ENCODE peak calls at places on chromosome 13, in ten cellular contexts. P is lower lobe of right lung, W is cardiac muscle cell, A is epithelial cell of esophagus, N is PC-9, O is OCI-LY7, G is AG09309, E is ascending aorta, H is endothelial cell, Z is foreskin fibroblast. S is an unnamed sample.

GRCh38 chr13:80572867-80573266 is 231.9 kb upstream of the SPRY2 start:
- DNase-seq in W (no peak), A (no peak), O (no peak), N (no peak), P (no peak), H (no peak), Z (no peak), E (no peak), G (no peak), S (no peak)

GRCh38 chr13:109157275-109157674 is 527.9 kb downstream of the MYO16 start:
- DNase-seq in Z (no peak), A (peak), O (no peak), H (no peak), W (no peak), E (no peak), N (peak), G (no peak), P (no peak), S (no peak)

GRCh38 chr13:33617055-33617454 is 200.9 kb upstream of the RFC3 start:
- DNase-seq in O (no peak), N (no peak), A (no peak), W (no peak), E (no peak), H (no peak), P (no peak), G (no peak), Z (no peak), S (no peak)

GRCh38 chr13:27636624-27637288 is 15.1 kb downstream of the POLR1D start:
- DNase-seq in Z (no peak), A (no peak), N (no peak), P (no peak), E (no peak), H (no peak), G (no peak), O (no peak), W (no peak), S (no peak)

GRCh38 chr13:113599396-113599795 is 14.8 kb downstream of the TFDP1 start:
- DNase-seq in H (no peak), G (no peak), Z (no peak), W (no peak), N (no peak), A (no peak), P (peak), O (no peak), E (peak), S (no peak)

GRCh38 chr13:27820524-27821482 is 28.5 kb downstream of the GSX1 start:
- DNase-seq in A (no peak), Z (no peak), W (no peak), H (no peak), O (no peak), P (no peak), G (no peak), N (no peak), E (peak), S (no peak)

GRCh38 chr13:108227651-108228272 is 9.6 kb downstream of the ABHD13 start:
- DNase-seq in G (no peak), O (peak), E (no peak), A (peak), Z (no peak), N (no peak), H (peak), W (peak), P (no peak), S (peak)

GRCh38 chr13:47798906-47799305 is 202.2 kb downstream of the SUCLA2 start:
- DNase-seq in H (no peak), P (no peak), W (peak), A (peak), G (peak), N (no peak), E (no peak), O (no peak), Z (peak), S (no peak)

GRCh38 chr13:24625870-24626419 is 54.3 kb upstream of the ATP12A start:
- DNase-seq in N (no peak), E (no peak), A (no peak), O (peak), P (no peak), Z (no peak), H (no peak), G (no peak), W (no peak), S (no peak)

GRCh38 chr13:40181203-40181845 is 485.1 kb downstream of the FOXO1 start:
- DNase-seq in G (peak), P (no peak), A (peak), E (no peak), N (no peak), W (peak), Z (peak), O (no peak), H (no peak), S (no peak)

GRCh38 chr13:36431204-36432105 is 840 bp upstream of the CCNA1 start:
- DNase-seq in W (no peak), E (no peak), A (peak), O (no peak), G (no peak), N (no peak), Z (no peak), P (peak), H (peak), S (peak)

GRCh38 chr13:47632311-47632710 is 368.8 kb downstream of the SUCLA2 start:
- DNase-seq in H (no peak), G (no peak), N (no peak), O (no peak), W (no peak), E (no peak), A (no peak), P (no peak), Z (no peak), S (no peak)

GRCh38 chr13:113785051-113786010 is 26.3 kb downstream of the TMEM255B start:
- DNase-seq in A (peak), H (no peak), W (peak), E (no peak), Z (peak), O (no peak), P (no peak), N (peak), G (peak), S (no peak)

GRCh38 chr13:80473695-80474094 is 132.8 kb upstream of the SPRY2 start:
- DNase-seq in G (no peak), Z (peak), A (peak), H (no peak), E (no peak), N (peak), P (no peak), W (peak), O (no peak), S (no peak)

GRCh38 chr13:112760931-112761330 is 71.1 kb downstream of the ATP11A start:
- DNase-seq in E (no peak), O (no peak), P (no peak), Z (no peak), H (no peak), N (no peak), A (no peak), G (no peak), W (no peak), S (no peak)

GRCh38 chr13:106617561-106617960 is 49.6 kb upstream of the ARGLU1 start:
- DNase-seq in G (no peak), P (no peak), W (peak), H (no peak), E (no peak), O (no peak), Z (peak), A (peak), N (peak), S (no peak)

GRCh38 chr13:39818953-39819352 is 163.5 kb downstream of the COG6 start:
- DNase-seq in W (peak), O (no peak), N (no peak), G (no peak), H (no peak), E (no peak), Z (no peak), A (no peak), P (no peak), S (no peak)

GRCh38 chr13:20370815-20371421 is 138.8 kb upstream of the GJB6 start:
- DNase-seq in N (peak), W (no peak), E (no peak), G (no peak), P (no peak), A (peak), O (no peak), Z (no peak), H (no peak), S (no peak)

GRCh38 chr13:27721681-27722080 is 70.6 kb upstream of the GSX1 start:
- DNase-seq in A (no peak), N (no peak), Z (no peak), H (no peak), G (no peak), W (no peak), E (no peak), P (no peak), O (no peak), S (no peak)

GRCh38 chr13:30222253-30222652 is 85.1 kb downstream of the KATNAL1 start:
- DNase-seq in N (no peak), A (no peak), E (no peak), Z (peak), W (no peak), P (no peak), G (no peak), O (peak), H (no peak), S (no peak)

GRCh38 chr13:32663660-32664059 is 77.4 kb downstream of the PDS5B start:
- DNase-seq in G (no peak), E (no peak), N (no peak), O (no peak), W (no peak), Z (no peak), P (no peak), H (no peak), A (no peak), S (no peak)

GRCh38 chr13:94431569-94431968 is 47.9 kb downstream of the DCT start:
- DNase-seq in P (no peak), Z (no peak), E (no peak), N (no peak), W (peak), H (no peak), G (no peak), O (no peak), A (no peak), S (no peak)

GRCh38 chr13:45658586-45659235 is 43.2 kb upstream of the ERICH6B start:
- DNase-seq in O (no peak), A (peak), N (no peak), Z (peak), E (no peak), G (peak), H (no peak), W (peak), P (no peak), S (no peak)

GRCh38 chr13:29746167-29746677 is 104.2 kb downstream of the UBL3 start:
- DNase-seq in Z (no peak), W (no peak), G (no peak), A (no peak), O (no peak), P (no peak), N (no peak), E (no peak), H (no peak), S (no peak)

GRCh38 chr13:95918860-95919259 is 134.3 kb downstream of the UGGT2 start:
- DNase-seq in P (no peak), N (no peak), Z (no peak), E (no peak), H (no peak), W (no peak), G (no peak), A (no peak), O (no peak), S (no peak)

GRCh38 chr13:111902726-111903125 is 164.2 kb upstream of the SOX1 start:
- DNase-seq in E (no peak), O (no peak), H (no peak), W (no peak), Z (no peak), N (no peak), A (no peak), P (no peak), G (no peak), S (no peak)

GRCh38 chr13:90154311-90154960 is 1193.1 kb upstream of the MIR17HG start:
- DNase-seq in P (no peak), A (peak), E (no peak), H (no peak), G (no peak), W (no peak), Z (no peak), O (no peak), N (no peak), S (no peak)

GRCh38 chr13:95139186-95139585 is 162.1 kb downstream of the ABCC4 start:
- DNase-seq in H (no peak), W (no peak), E (no peak), O (no peak), N (no peak), A (no peak), Z (no peak), P (no peak), G (no peak), S (no peak)

GRCh38 chr13:93857126-93857525 is 622.4 kb downstream of the DCT start:
- DNase-seq in Z (peak), H (no peak), O (no peak), W (peak), G (no peak), P (no peak), A (peak), N (no peak), E (no peak), S (no peak)

GRCh38 chr13:73417012-73417615 is 358.3 kb downstream of the KLF5 start:
- DNase-seq in G (no peak), Z (no peak), E (no peak), O (peak), H (no peak), N (no peak), W (peak), P (no peak), A (peak), S (no peak)

GRCh38 chr13:80239116-80239515 is 101.8 kb downstream of the SPRY2 start:
- DNase-seq in H (no peak), O (no peak), A (no peak), W (no peak), N (no peak), P (no peak), Z (no peak), E (no peak), G (no peak), S (no peak)

GRCh38 chr13:80084086-80084676 is 256.7 kb downstream of the SPRY2 start:
- DNase-seq in O (no peak), H (no peak), W (peak), Z (peak), A (peak), N (no peak), P (no peak), E (no peak), G (peak), S (no peak)

GRCh38 chr13:84933797-84934196 is 865.4 kb downstream of the SLITRK6 start:
- DNase-seq in N (no peak), A (no peak), E (no peak), P (no peak), O (no peak), G (no peak), H (no peak), Z (no peak), W (no peak), S (no peak)
- TF ChIP-seq CTCF in N (no peak), A (no peak), E (no peak), P (no peak), O (no peak), G (no peak), H (no peak), Z (no peak), W (no peak), S (no peak)

GRCh38 chr13:110562696-110563462 is 1.4 kb upstream of the RAB20 start:
- DNase-seq in N (no peak), E (no peak), W (no peak), H (no peak), G (no peak), O (no peak), A (no peak), Z (no peak), P (no peak), S (no peak)

GRCh38 chr13:110563463-110563774 is 1.9 kb upstream of the RAB20 start:
- DNase-seq in G (no peak), W (no peak), O (no peak), P (no peak), E (no peak), H (no peak), N (no peak), A (no peak), Z (no peak), S (no peak)

GRCh38 chr13:110566201-110566600 is 4.7 kb upstream of the RAB20 start:
- DNase-seq in H (no peak), A (no peak), O (no peak), P (no peak), W (no peak), N (no peak), E (no peak), G (no peak), Z (no peak), S (no peak)

GRCh38 chr13:110564472-110564985 is 3.0 kb upstream of the RAB20 start:
- DNase-seq in A (no peak), O (no peak), P (no peak), G (no peak), H (no peak), W (no peak), Z (no peak), N (no peak), E (peak), S (no peak)

GRCh38 chr13:110565296-110565695 is 3.8 kb upstream of the RAB20 start:
- DNase-seq in E (no peak), P (no peak), H (no peak), Z (no peak), W (no peak), O (no peak), A (no peak), N (no peak), G (no peak), S (no peak)
- TF ChIP-seq CTCF in E (no peak), P (no peak), H (no peak), Z (no peak), W (peak), O (peak), A (peak), N (peak), G (no peak), S (peak)

DNA sequence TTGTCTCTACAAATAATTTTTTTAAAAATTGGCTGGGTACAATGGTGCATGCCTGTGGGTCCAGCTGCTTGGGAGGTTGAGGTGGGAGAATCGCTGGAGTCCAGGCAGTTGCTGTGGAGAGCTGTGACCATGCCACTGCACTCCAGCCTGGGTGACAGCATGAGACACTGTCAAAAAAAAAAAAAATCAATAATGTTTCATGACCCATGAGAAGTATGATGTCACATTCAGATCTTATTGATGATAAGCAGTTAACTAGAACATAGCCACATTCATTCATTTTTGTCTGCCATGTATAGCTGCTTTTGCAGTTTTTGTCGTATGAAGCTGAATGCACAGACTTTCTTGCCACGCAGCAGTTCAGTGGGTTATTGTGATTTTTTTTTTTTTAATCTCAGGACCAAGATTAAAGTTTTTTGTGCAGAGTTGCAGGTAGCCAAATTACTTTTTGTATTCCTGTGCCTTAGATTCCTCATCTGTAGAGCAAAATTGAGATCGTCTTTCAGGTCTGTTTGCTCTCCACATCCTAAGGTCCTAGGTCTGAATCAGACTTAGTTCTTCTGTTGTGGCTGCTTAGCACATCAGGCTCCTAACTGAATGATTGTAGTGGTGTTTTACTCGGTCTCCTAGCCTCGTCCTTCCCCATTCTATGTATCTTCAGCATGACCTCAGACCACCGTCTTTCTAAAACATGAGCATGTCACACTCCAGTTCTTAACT is 145.2 kb downstream of the GGACT start:
- DNase-seq in A (no peak), N (no peak), H (no peak), O (no peak), E (no peak), P (no peak), W (no peak), Z (no peak), G (no peak), S (no peak)
- TF ChIP-seq CTCF in A (no peak), N (no peak), H (no peak), O (no peak), E (no peak), P (no peak), W (no peak), Z (no peak), G (no peak), S (no peak)

GRCh38 chr13:77274126-77274525 is 52.8 kb downstream of the MYCBP2 start:
- DNase-seq in Z (no peak), P (no peak), H (no peak), E (no peak), A (no peak), O (no peak), N (no peak), G (no peak), W (no peak), S (no peak)
- TF ChIP-seq CTCF in Z (no peak), P (no peak), H (no peak), E (no peak), A (no peak), O (peak), N (no peak), G (no peak), W (no peak), S (no peak)

DNA sequence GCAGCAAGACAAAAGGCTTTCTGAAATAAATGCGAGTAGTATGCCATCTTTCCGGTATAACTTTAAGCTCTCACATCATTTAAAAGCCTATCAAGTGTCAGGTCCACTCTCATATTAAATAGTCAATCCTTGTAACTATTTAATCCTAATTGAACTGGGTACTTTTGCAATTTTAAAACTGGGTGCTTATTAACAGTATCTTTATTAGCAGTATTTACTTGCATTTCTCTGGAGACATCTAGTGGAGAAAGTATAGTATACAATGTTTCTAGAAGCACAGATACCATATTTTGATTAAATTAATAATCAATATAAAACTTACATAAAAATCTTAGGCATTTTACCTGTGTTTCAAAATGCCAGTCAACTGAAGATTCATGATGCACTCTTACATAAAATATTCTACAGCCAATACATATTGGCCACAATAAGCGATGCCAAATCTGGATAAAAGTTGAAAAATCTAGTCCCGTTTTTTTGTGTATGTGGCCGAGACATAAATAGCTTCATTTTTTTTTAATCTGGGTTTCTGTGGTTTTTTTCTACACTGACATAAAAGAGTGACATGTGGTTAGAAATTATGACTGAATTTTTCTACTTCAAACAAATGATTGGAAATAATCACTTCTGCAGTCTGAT is 4.3 kb upstream of the POSTN start:
- DNase-seq in P (no peak), Z (no peak), O (peak), H (no peak), A (peak), N (no peak), E (no peak), G (no peak), W (peak), S (no peak)
- TF ChIP-seq CTCF in P (peak), Z (peak), O (peak), H (peak), A (peak), N (peak), E (peak), G (peak), W (peak), S (peak)

GRCh38 chr13:52006491-52007245 is 4.6 kb downstream of the ATP7B start:
- DNase-seq in G (no peak), P (no peak), W (no peak), Z (no peak), A (no peak), E (no peak), N (no peak), H (no peak), O (no peak), S (no peak)

GRCh38 chr13:52001120-52001731 is 10.0 kb downstream of the ATP7B start:
- DNase-seq in Z (peak), G (peak), H (no peak), O (peak), E (no peak), P (no peak), A (peak), W (peak), N (no peak), S (no peak)

GRCh38 chr13:52003551-52003950 is 7.7 kb downstream of the ATP7B start:
- DNase-seq in A (no peak), O (no peak), P (no peak), N (no peak), G (no peak), H (no peak), E (no peak), W (no peak), Z (no peak), S (no peak)

GRCh38 chr13:52002361-52002760 is 8.9 kb downstream of the ATP7B start:
- DNase-seq in A (peak), P (no peak), W (no peak), O (no peak), E (no peak), Z (no peak), N (no peak), H (no peak), G (no peak), S (no peak)

GRCh38 chr13:52004508-52005183 is 6.6 kb downstream of the ATP7B start:
- DNase-seq in O (no peak), H (no peak), N (no peak), Z (no peak), W (no peak), G (no peak), E (no peak), A (no peak), P (no peak), S (no peak)
- TF ChIP-seq CTCF in O (peak), H (no peak), N (no peak), Z (no peak), W (no peak), G (no peak), E (no peak), A (no peak), P (no peak), S (no peak)

S was measured in progenitor cell of endocrine pancreas.